ENCODE peak calls at places on chromosomes 11 and 22, in seven cellular contexts. W is colonic mucosa, N is tibial nerve, S is H9, L is GM10248, T is lower lobe of right lung, B is body of pancreas. I is an unnamed sample.

GRCh38 chr11:78037056-78037455 is 14.0 kb upstream of the KCTD14 start:
- DNase-seq in S (no peak), T (peak; percentile 76), N (no peak), W (peak; percentile 80), L (no peak), B (peak; percentile 87), I (no peak)

GRCh38 chr22:49701380-49702067 is 126.1 kb downstream of the BRD1 start:
- DNase-seq in N (no peak), S (no peak), W (no peak), L (no peak), B (no peak), T (no peak), I (no peak)

GRCh38 chr11:67583319-67584204 is at the start of gene GSTP1:
- DNase-seq in W (peak; percentile 90), T (peak; percentile 95), N (peak; percentile 83), S (peak; percentile 90), L (peak; percentile 91), B (peak; percentile 92), I (peak; percentile 95)

GRCh38 chr22:33746501-33746928 is 173.8 kb downstream of the LARGE1 start:
- DNase-seq in B (peak; percentile 39), S (no peak), W (peak; percentile 30), N (no peak), L (no peak), T (peak; percentile 64), I (no peak)

GRCh38 chr22:32775957-32776356 is 25.5 kb upstream of the TIMP3 start:
- DNase-seq in B (no peak), L (no peak), W (no peak), T (no peak), N (no peak), S (no peak), I (no peak)

GRCh38 chr11:86160546-86161149 is 83.9 kb upstream of the EED start:
- DNase-seq in S (no peak), W (no peak), N (no peak), T (no peak), L (no peak), B (no peak), I (no peak)

GRCh38 chr22:19497245-19497644 is 17.5 kb downstream of the CDC45 start:
- DNase-seq in W (no peak), T (no peak), L (no peak), N (no peak), B (peak; percentile 27), S (no peak), I (no peak)

GRCh38 chr11:35588627-35589026 is 29.6 kb upstream of the FJX1 start:
- DNase-seq in W (no peak), S (no peak), N (no peak), L (no peak), B (no peak), T (no peak), I (no peak)

GRCh38 chr11:110217478-110217877 is 78.9 kb downstream of the RDX start:
- DNase-seq in T (no peak), L (no peak), W (no peak), N (no peak), B (no peak), S (no peak), I (no peak)

GRCh38 chr22:50656122-50657070 is 16.2 kb upstream of the SHANK3 start:
- DNase-seq in S (no peak), B (no peak), T (peak; percentile 52), W (no peak), N (no peak), L (no peak), I (no peak)

GRCh38 chr11:61290905-61291690 is 4.0 kb downstream of the VWCE start:
- DNase-seq in B (no peak), T (peak; percentile 23), N (no peak), W (no peak), S (peak; percentile 54), L (no peak), I (no peak)

GRCh38 chr22:19871023-19871844 is 16.6 kb upstream of the GNB1L start:
- DNase-seq in L (no peak), T (peak; percentile 39), B (peak; percentile 10), W (peak; percentile 15), N (no peak), S (no peak), I (no peak)

GRCh38 chr22:29517215-29517908 is 36.2 kb downstream of the THOC5 start:
- DNase-seq in T (no peak), S (no peak), B (peak; percentile 35), W (no peak), N (no peak), L (no peak), I (no peak)

GRCh38 chr11:36155770-36156485 is 133.3 kb downstream of the COMMD9 start:
- DNase-seq in B (no peak), N (no peak), T (no peak), S (no peak), L (no peak), W (no peak), I (no peak)

GRCh38 chr22:50567721-50568252 is 5.1 kb upstream of the SYCE3 start:
- DNase-seq in L (no peak), B (no peak), W (no peak), T (no peak), N (no peak), S (no peak), I (no peak)

GRCh38 chr11:10418259-10418949 is 36.7 kb upstream of the AMPD3 start:
- DNase-seq in B (no peak), L (no peak), N (no peak), T (no peak), W (no peak), S (no peak), I (no peak)

GRCh38 chr11:1559103-1559951 is 12.7 kb downstream of the DUSP8 start:
- DNase-seq in S (peak; percentile 74), W (peak; percentile 94), B (peak; percentile 99), N (peak; percentile 52), T (peak; percentile 92), L (no peak), I (no peak)

GRCh38 chr11:3203221-3204043 is 15.2 kb downstream of the MRGPRG start:
- DNase-seq in T (peak; percentile 46), W (no peak), S (peak; percentile 76), B (peak; percentile 45), L (no peak), N (no peak), I (no peak)

GRCh38 chr11:10208045-10208674 is 85.9 kb downstream of the SBF2 start:
- DNase-seq in S (no peak), N (no peak), T (no peak), L (peak; percentile 52), B (no peak), W (no peak), I (no peak)

GRCh38 chr11:125167292-125167953 is 2.9 kb downstream of the PKNOX2 start:
- DNase-seq in W (no peak), T (no peak), B (peak; percentile 71), N (no peak), S (no peak), L (no peak), I (peak; percentile 41)

GRCh38 chr11:12831471-12832202 is 157.4 kb downstream of the TEAD1 start:
- DNase-seq in B (no peak), T (no peak), N (no peak), L (no peak), W (no peak), S (no peak), I (no peak)

GRCh38 chr11:12835286-12835685 is 161.1 kb downstream of the TEAD1 start:
- DNase-seq in W (no peak), L (no peak), B (no peak), T (peak; percentile 66), N (no peak), S (no peak), I (no peak)

GRCh38 chr11:12834630-12835029 is 160.4 kb downstream of the TEAD1 start:
- DNase-seq in W (no peak), L (no peak), S (no peak), T (no peak), N (no peak), B (no peak), I (no peak)

GRCh38 chr11:12834166-12834565 is 159.9 kb downstream of the TEAD1 start:
- DNase-seq in B (no peak), W (no peak), T (no peak), L (no peak), N (no peak), S (no peak), I (no peak)

GRCh38 chr11:12832828-12833227 is 158.6 kb downstream of the TEAD1 start:
- DNase-seq in S (no peak), B (no peak), T (no peak), N (no peak), W (no peak), L (no peak), I (no peak)
- TF ChIP-seq CTCF in S (no peak), B (no peak), T (no peak), N (no peak), W (no peak), L (no peak), I (no peak)

GRCh38 chr11:118068206-118068944 is 8.5 kb upstream of the TMPRSS4 start:
- DNase-seq in S (peak; percentile 77), B (no peak), W (no peak), T (no peak), N (no peak), L (no peak), I (peak; percentile 52)
- TF ChIP-seq CTCF in S (peak; percentile 67), B (no peak), W (no peak), T (no peak), N (no peak), L (no peak), I (no peak)

DNA sequence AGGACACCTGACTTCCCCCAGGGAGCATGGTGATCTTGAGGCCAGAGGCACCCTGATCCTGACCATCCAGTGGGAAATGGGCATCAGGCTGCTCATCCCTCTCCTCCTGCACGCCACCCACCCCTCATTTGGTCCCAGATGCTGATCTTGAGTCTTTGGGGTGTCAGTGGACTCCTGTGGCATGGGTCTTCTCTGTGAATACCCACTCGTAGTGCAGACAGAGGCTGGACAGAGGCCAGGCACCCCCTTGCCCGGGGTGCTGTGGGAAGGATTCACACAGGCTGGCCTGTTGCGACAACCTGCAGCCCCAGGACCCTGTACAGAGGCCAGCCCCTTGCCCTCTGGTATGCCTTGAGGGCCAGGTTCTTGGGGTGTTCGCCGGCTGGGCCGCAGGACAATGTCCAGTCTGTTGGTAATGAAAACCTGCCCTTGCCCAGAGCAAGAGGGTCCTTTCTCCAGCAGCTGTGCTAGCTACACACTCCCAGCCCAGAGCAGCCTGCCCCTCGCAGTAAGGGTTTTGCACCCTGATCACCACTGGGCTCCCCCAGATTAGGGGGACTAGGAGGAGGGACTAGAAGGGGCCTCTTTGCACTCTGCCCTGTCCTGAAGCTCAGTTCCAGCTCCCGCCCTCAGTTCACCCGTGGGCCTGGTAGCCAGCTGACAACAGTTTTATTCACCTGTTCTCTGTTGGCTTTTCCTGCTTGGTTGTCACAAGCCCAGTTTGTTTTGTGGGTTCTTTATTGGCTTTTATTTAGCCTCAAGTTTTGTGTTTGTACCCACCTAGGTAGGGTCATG is 76.0 kb downstream of the BCR start:
- DNase-seq in T (no peak), L (no peak), W (no peak), N (no peak), B (no peak), S (no peak), I (no peak)
- TF ChIP-seq CTCF in T (no peak), L (no peak), W (no peak), N (no peak), B (no peak), S (no peak), I (no peak)

DNA sequence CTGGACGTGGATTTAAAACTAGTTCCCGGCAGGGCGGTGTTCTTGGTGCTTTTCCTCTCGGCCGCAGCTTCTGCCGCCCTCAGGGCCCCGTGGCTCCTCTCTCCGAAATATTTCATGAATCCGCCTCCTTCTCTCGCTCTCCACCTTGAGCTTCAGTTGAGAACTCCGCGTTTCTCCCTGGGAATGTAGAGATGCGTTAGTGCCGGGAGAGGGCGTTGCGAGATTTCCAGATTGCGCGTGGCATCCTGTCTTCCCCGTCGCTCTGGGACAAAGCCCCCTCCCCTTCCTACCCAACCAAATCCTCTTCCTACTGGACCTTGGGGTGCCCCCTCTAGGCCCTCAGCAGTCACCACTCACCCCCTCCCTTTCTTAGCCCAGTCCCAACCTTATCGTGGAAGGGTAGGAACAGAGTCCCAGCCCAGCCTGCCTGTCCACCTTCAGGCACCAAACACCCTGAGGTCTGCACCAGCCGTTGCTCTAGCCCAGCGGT is 15.5 kb upstream of the RAC2 start:
- DNase-seq in W (no peak), N (no peak), B (no peak), T (peak; percentile 46), L (no peak), S (peak; percentile 73), I (peak; percentile 54)
- TF ChIP-seq CTCF in W (no peak), N (peak; percentile 30), B (peak; percentile 17), T (peak; percentile 41), L (peak; percentile 54), S (peak; percentile 69), I (peak; percentile 27)